ENCODE peak calls at places on chromosome 20, in nine cellular contexts. X, N, B, C, A, J, P, O and M are unnamed samples.

GRCh38 chr20:48702388-48703041 is 125.3 kb downstream of the PREX1 start:
- DNase-seq in A (no peak), J (no peak), X (no peak), N (no peak), C (no peak), P (no peak), B (peak), O (no peak), M (no peak)

GRCh38 chr20:35006009-35006408 is 50.3 kb downstream of the MYH7B start:
- DNase-seq in P (no peak), J (no peak), X (no peak), N (no peak), C (no peak), O (no peak), A (no peak), B (peak), M (peak)

GRCh38 chr20:24118096-24118780 is 129.7 kb upstream of the GGTLC1 start:
- DNase-seq in N (no peak), J (no peak), X (no peak), B (no peak), A (no peak), C (no peak), O (no peak), P (no peak), M (no peak)

GRCh38 chr20:44700306-44700705 is 14.9 kb upstream of the CCN5 start:
- DNase-seq in A (no peak), O (no peak), X (no peak), J (no peak), P (no peak), C (no peak), N (no peak), B (no peak), M (no peak)

GRCh38 chr20:44496976-44497375 is 21.3 kb downstream of the TTPAL start:
- DNase-seq in B (no peak), X (no peak), N (peak), C (no peak), A (no peak), J (no peak), O (peak), P (no peak), M (no peak)

GRCh38 chr20:45752747-45753146 is 30.6 kb downstream of the SPINT4 start:
- DNase-seq in X (no peak), C (no peak), O (no peak), J (no peak), N (no peak), P (no peak), B (no peak), A (no peak), M (no peak)

GRCh38 chr20:7980332-7981046 is 39.1 kb downstream of the TMX4 start:
- DNase-seq in X (no peak), J (no peak), B (peak), P (no peak), C (peak), N (peak), A (no peak), O (peak), M (no peak)

GRCh38 chr20:3557237-3557636 is 86.4 kb downstream of the ATRN start:
- DNase-seq in X (no peak), P (no peak), A (no peak), N (no peak), B (no peak), C (no peak), O (no peak), J (no peak), M (no peak)

GRCh38 chr20:25495189-25495824 is 87.8 kb downstream of the GINS1 start:
- DNase-seq in O (no peak), P (no peak), J (no peak), B (no peak), C (no peak), A (peak), N (no peak), X (no peak), M (no peak)

GRCh38 chr20:48645666-48646065 is 182.1 kb downstream of the PREX1 start:
- DNase-seq in B (no peak), J (no peak), A (no peak), P (no peak), N (no peak), C (no peak), O (no peak), X (no peak), M (no peak)

GRCh38 chr20:48919336-48919881 is 2.1 kb upstream of the ARFGEF2 start:
- DNase-seq in A (no peak), J (no peak), B (no peak), O (no peak), P (no peak), X (no peak), C (no peak), N (no peak), M (no peak)

GRCh38 chr20:45579184-45579583 is at the start of gene WFDC8:
- DNase-seq in C (no peak), O (no peak), P (no peak), A (no peak), X (no peak), B (no peak), J (no peak), N (no peak), M (no peak)

GRCh38 chr20:53069121-53069520 is 97.0 kb downstream of the TSHZ2 start:
- DNase-seq in X (no peak), N (no peak), B (no peak), C (no peak), O (no peak), A (no peak), J (no peak), P (no peak), M (no peak)

GRCh38 chr20:53738945-53739798 is 145.5 kb upstream of the ZNF217 start:
- DNase-seq in B (no peak), C (no peak), A (no peak), O (no peak), X (no peak), P (no peak), N (no peak), J (no peak), M (no peak)

GRCh38 chr20:46640044-46640443 is 11.2 kb downstream of the SLC13A3 start:
- DNase-seq in C (no peak), O (no peak), J (no peak), P (no peak), N (no peak), A (no peak), B (no peak), X (no peak), M (no peak)

GRCh38 chr20:64144144-64144912 is 19.9 kb upstream of the MYT1 start:
- DNase-seq in O (no peak), J (no peak), C (no peak), B (no peak), P (no peak), N (no peak), A (no peak), X (no peak), M (no peak)

GRCh38 chr20:59023616-59024015 is 4.4 kb downstream of the TUBB1 start:
- DNase-seq in P (no peak), J (no peak), B (no peak), A (no peak), X (no peak), N (no peak), C (no peak), O (no peak), M (no peak)